ENCODE peak calls at places on chromosomes 16 and 17, in five cellular contexts. N is mucosa of gallbladder, O is C1 segment of cervical spinal cord, R is A549, C is AG09319. E is an unnamed sample.

GRCh38 chr17:19487009-19487600 is 46.5 kb upstream of the SLC47A1 start:
- DNase-seq in R (no peak), N (no peak), C (no peak), O (no peak), E (no peak)

GRCh38 chr16:86532526-86532815 is 22.1 kb downstream of the FOXF1 start:
- DNase-seq in R (no peak), N (no peak), O (no peak), C (no peak), E (no peak)

GRCh38 chr16:56848955-56849689 is 15.9 kb upstream of the SLC12A3 start:
- DNase-seq in C (no peak), O (no peak), R (no peak), N (no peak), E (no peak)

GRCh38 chr16:19338335-19338734 is 52.8 kb downstream of the CLEC19A start:
- DNase-seq in N (no peak), O (no peak), C (no peak), R (peak; percentile 19), E (no peak)

GRCh38 chr16:49546059-49546458 is 172.5 kb downstream of the C16orf78 start:
- DNase-seq in C (no peak), O (no peak), N (no peak), R (no peak), E (no peak)

GRCh38 chr16:87304951-87305350 is 12.2 kb downstream of the C16orf95 start:
- DNase-seq in R (no peak), O (no peak), N (no peak), C (no peak), E (no peak)

GRCh38 chr17:52138350-52138749 is 20.2 kb downstream of the CA10 start:
- DNase-seq in C (no peak), N (no peak), O (no peak), R (no peak), E (no peak)

GRCh38 chr17:79976451-79976850 is 59.2 kb downstream of the TBC1D16 start:
- DNase-seq in N (no peak), R (no peak), O (no peak), C (no peak), E (no peak)

GRCh38 chr17:8073627-8074485 is 13.7 kb downstream of the ALOX12B start:
- DNase-seq in O (peak; percentile 26), R (peak; percentile 84), C (no peak), N (peak; percentile 60), E (peak; percentile 11)

GRCh38 chr16:59604331-59604730 is 870.2 kb upstream of the GOT2 start:
- DNase-seq in O (no peak), N (no peak), C (no peak), R (no peak), E (no peak)